ENCODE peak calls at places on chromosomes 1 and 21, in seven cellular contexts. One of them, this sample, is unnamed.
A peak's percentile ranks its signal among the peaks of the same experiment; 100 is the strongest.

GRCh38 chr21:41600961-41601572 is 93.1 kb upstream of the TMPRSS2 start:
- DNase-seq in caudate nucleus: no peak
- DNase-seq in cardiac fibroblast: no peak
- DNase-seq in SK-N-SH: no peak
- DNase-seq in neural crest cell: no peak
- DNase-seq in lung: no peak
- DNase-seq in heart right ventricle: no peak
- DNase-seq in this sample: no peak

GRCh38 chr1:88608139-88608943 is 75.7 kb upstream of the PKN2 start:
- DNase-seq in caudate nucleus: no peak
- DNase-seq in cardiac fibroblast: peak; percentile 62
- DNase-seq in SK-N-SH: peak; percentile 29
- DNase-seq in neural crest cell: no peak
- DNase-seq in lung: no peak
- DNase-seq in heart right ventricle: no peak
- DNase-seq in this sample: peak; percentile 37

GRCh38 chr1:200894712-200895447 is at the start of gene INAVA:
- DNase-seq in caudate nucleus: no peak
- DNase-seq in cardiac fibroblast: no peak
- DNase-seq in SK-N-SH: no peak
- DNase-seq in neural crest cell: no peak
- DNase-seq in lung: peak; percentile 59
- DNase-seq in heart right ventricle: no peak
- DNase-seq in this sample: no peak

GRCh38 chr1:154466136-154466665 is 35.8 kb upstream of the TDRD10 start:
- DNase-seq in caudate nucleus: no peak
- DNase-seq in cardiac fibroblast: no peak
- DNase-seq in SK-N-SH: no peak
- DNase-seq in neural crest cell: no peak
- DNase-seq in lung: no peak
- DNase-seq in heart right ventricle: no peak
- DNase-seq in this sample: no peak

GRCh38 chr1:201667479-201667878 is 128.6 kb downstream of the NAV1 start:
- DNase-seq in caudate nucleus: no peak
- DNase-seq in cardiac fibroblast: no peak
- DNase-seq in SK-N-SH: no peak
- DNase-seq in neural crest cell: no peak
- DNase-seq in lung: no peak
- DNase-seq in heart right ventricle: no peak
- DNase-seq in this sample: no peak

GRCh38 chr1:54922921-54923421 is 36.0 kb upstream of the DHCR24 start:
- DNase-seq in caudate nucleus: no peak
- DNase-seq in cardiac fibroblast: no peak
- DNase-seq in SK-N-SH: no peak
- DNase-seq in neural crest cell: no peak
- DNase-seq in lung: no peak
- DNase-seq in heart right ventricle: peak; percentile 62
- DNase-seq in this sample: no peak

GRCh38 chr1:228168563-228169270 is 3.1 kb downstream of the IBA57 start:
- DNase-seq in caudate nucleus: no peak
- DNase-seq in cardiac fibroblast: no peak
- DNase-seq in SK-N-SH: no peak
- DNase-seq in neural crest cell: no peak
- DNase-seq in lung: no peak
- DNase-seq in heart right ventricle: no peak
- DNase-seq in this sample: no peak

GRCh38 chr1:72649974-72650373 is 367.6 kb upstream of the NEGR1 start:
- DNase-seq in caudate nucleus: no peak
- DNase-seq in cardiac fibroblast: peak; percentile 34
- DNase-seq in SK-N-SH: no peak
- DNase-seq in neural crest cell: no peak
- DNase-seq in lung: no peak
- DNase-seq in heart right ventricle: no peak
- DNase-seq in this sample: peak; percentile 0

GRCh38 chr1:1782399-1783221 is 4.3 kb upstream of the NADK start:
- DNase-seq in caudate nucleus: no peak
- DNase-seq in cardiac fibroblast: peak; percentile 77
- DNase-seq in SK-N-SH: no peak
- DNase-seq in neural crest cell: no peak
- DNase-seq in lung: peak; percentile 81
- DNase-seq in heart right ventricle: peak; percentile 60
- DNase-seq in this sample: peak; percentile 54

GRCh38 chr1:184843732-184844495 is 89.3 kb upstream of the EDEM3 start:
- DNase-seq in caudate nucleus: no peak
- DNase-seq in cardiac fibroblast: no peak
- DNase-seq in SK-N-SH: no peak
- DNase-seq in neural crest cell: no peak
- DNase-seq in lung: no peak
- DNase-seq in heart right ventricle: no peak
- DNase-seq in this sample: no peak

GRCh38 chr1:150708595-150708994 is 11.6 kb upstream of the GOLPH3L start:
- DNase-seq in caudate nucleus: no peak
- DNase-seq in cardiac fibroblast: no peak
- DNase-seq in SK-N-SH: no peak
- DNase-seq in neural crest cell: no peak
- DNase-seq in lung: no peak
- DNase-seq in heart right ventricle: no peak
- DNase-seq in this sample: no peak

GRCh38 chr1:204323887-204324286 is 35.8 kb downstream of the PLEKHA6 start:
- DNase-seq in caudate nucleus: no peak
- DNase-seq in cardiac fibroblast: peak; percentile 43
- DNase-seq in SK-N-SH: no peak
- DNase-seq in neural crest cell: no peak
- DNase-seq in lung: no peak
- DNase-seq in heart right ventricle: no peak
- DNase-seq in this sample: peak; percentile 88

GRCh38 chr1:47371016-47371517 is 37.5 kb downstream of the CMPK1 start:
- DNase-seq in caudate nucleus: no peak
- DNase-seq in cardiac fibroblast: peak; percentile 58
- DNase-seq in SK-N-SH: no peak
- DNase-seq in neural crest cell: no peak
- DNase-seq in lung: no peak
- DNase-seq in heart right ventricle: no peak
- DNase-seq in this sample: peak; percentile 70

This sample was measured in IMR-90.